ENCODE peak calls at places on chromosomes 12 and 14, in seven cellular contexts. One of them, this sample, is unnamed.

GRCh38 chr14:71555654-71556559 is 376.3 kb upstream of the RGS6 start:
- DNase-seq in astrocyte of the spinal cord: no peak
- DNase-seq in stimulated activated CD4-positive, alpha-beta T cell treated with anti-CD3 and anti-CD28 coated beads, Interleukin-12 subunit alpha, Interleukin-12 subunit beta, amount 100 ng/mL, for 48 hours: peak; percentile 46
- DNase-seq in HTR-8/SVneo: no peak
- DNase-seq in retina: no peak
- DNase-seq in GM12891: no peak
- DNase-seq in astrocyte of the hippocampus: no peak
- DNase-seq in this sample: no peak

GRCh38 chr12:52435659-52435999 is 1.5 kb upstream of the KRT75 start:
- DNase-seq in astrocyte of the spinal cord: no peak
- DNase-seq in stimulated activated CD4-positive, alpha-beta T cell treated with anti-CD3 and anti-CD28 coated beads, Interleukin-12 subunit alpha, Interleukin-12 subunit beta, amount 100 ng/mL, for 48 hours: no peak
- DNase-seq in HTR-8/SVneo: no peak
- DNase-seq in retina: no peak
- DNase-seq in GM12891: no peak
- DNase-seq in astrocyte of the hippocampus: no peak
- DNase-seq in this sample: no peak

GRCh38 chr14:51846631-51847488 is 13.6 kb upstream of the GNG2 start:
- DNase-seq in astrocyte of the spinal cord: peak; percentile 60
- DNase-seq in stimulated activated CD4-positive, alpha-beta T cell treated with anti-CD3 and anti-CD28 coated beads, Interleukin-12 subunit alpha, Interleukin-12 subunit beta, amount 100 ng/mL, for 48 hours: peak; percentile 95
- DNase-seq in HTR-8/SVneo: no peak
- DNase-seq in retina: peak; percentile 91
- DNase-seq in GM12891: no peak
- DNase-seq in astrocyte of the hippocampus: peak; percentile 78
- DNase-seq in this sample: peak; percentile 59

GRCh38 chr12:2673966-2674810 is 120.6 kb upstream of the FKBP4 start:
- DNase-seq in astrocyte of the spinal cord: no peak
- DNase-seq in stimulated activated CD4-positive, alpha-beta T cell treated with anti-CD3 and anti-CD28 coated beads, Interleukin-12 subunit alpha, Interleukin-12 subunit beta, amount 100 ng/mL, for 48 hours: no peak
- DNase-seq in HTR-8/SVneo: no peak
- DNase-seq in retina: no peak
- DNase-seq in GM12891: no peak
- DNase-seq in astrocyte of the hippocampus: no peak
- DNase-seq in this sample: no peak

GRCh38 chr12:27573972-27574371 is 50.0 kb downstream of the PPFIBP1 start:
- DNase-seq in astrocyte of the spinal cord: peak; percentile 98
- DNase-seq in stimulated activated CD4-positive, alpha-beta T cell treated with anti-CD3 and anti-CD28 coated beads, Interleukin-12 subunit alpha, Interleukin-12 subunit beta, amount 100 ng/mL, for 48 hours: no peak
- DNase-seq in HTR-8/SVneo: peak; percentile 81
- DNase-seq in retina: no peak
- DNase-seq in GM12891: no peak
- DNase-seq in astrocyte of the hippocampus: peak; percentile 77
- DNase-seq in this sample: no peak

GRCh38 chr12:111748867-111749266 is 17.9 kb upstream of the ALDH2 start:
- DNase-seq in astrocyte of the spinal cord: no peak
- DNase-seq in stimulated activated CD4-positive, alpha-beta T cell treated with anti-CD3 and anti-CD28 coated beads, Interleukin-12 subunit alpha, Interleukin-12 subunit beta, amount 100 ng/mL, for 48 hours: no peak
- DNase-seq in HTR-8/SVneo: no peak
- DNase-seq in retina: no peak
- DNase-seq in GM12891: no peak
- DNase-seq in astrocyte of the hippocampus: no peak
- DNase-seq in this sample: no peak

GRCh38 chr12:93824514-93825500 is 147.6 kb downstream of the CRADD start:
- DNase-seq in astrocyte of the spinal cord: peak; percentile 47
- DNase-seq in stimulated activated CD4-positive, alpha-beta T cell treated with anti-CD3 and anti-CD28 coated beads, Interleukin-12 subunit alpha, Interleukin-12 subunit beta, amount 100 ng/mL, for 48 hours: no peak
- DNase-seq in HTR-8/SVneo: peak; percentile 12
- DNase-seq in retina: peak; percentile 19
- DNase-seq in GM12891: no peak
- DNase-seq in astrocyte of the hippocampus: peak; percentile 34
- DNase-seq in this sample: no peak

GRCh38 chr12:93968928-93969327 is 179.4 kb upstream of the PLXNC1 start:
- DNase-seq in astrocyte of the spinal cord: no peak
- DNase-seq in stimulated activated CD4-positive, alpha-beta T cell treated with anti-CD3 and anti-CD28 coated beads, Interleukin-12 subunit alpha, Interleukin-12 subunit beta, amount 100 ng/mL, for 48 hours: no peak
- DNase-seq in HTR-8/SVneo: no peak
- DNase-seq in retina: no peak
- DNase-seq in GM12891: no peak
- DNase-seq in astrocyte of the hippocampus: no peak
- DNase-seq in this sample: no peak

GRCh38 chr12:109738878-109739665 is 25.4 kb downstream of the FAM222A start:
- DNase-seq in astrocyte of the spinal cord: no peak
- DNase-seq in stimulated activated CD4-positive, alpha-beta T cell treated with anti-CD3 and anti-CD28 coated beads, Interleukin-12 subunit alpha, Interleukin-12 subunit beta, amount 100 ng/mL, for 48 hours: no peak
- DNase-seq in HTR-8/SVneo: no peak
- DNase-seq in retina: no peak
- DNase-seq in GM12891: no peak
- DNase-seq in astrocyte of the hippocampus: no peak
- DNase-seq in this sample: no peak

GRCh38 chr12:117111386-117112267 is 12.4 kb upstream of the TESC start:
- DNase-seq in astrocyte of the spinal cord: no peak
- DNase-seq in stimulated activated CD4-positive, alpha-beta T cell treated with anti-CD3 and anti-CD28 coated beads, Interleukin-12 subunit alpha, Interleukin-12 subunit beta, amount 100 ng/mL, for 48 hours: no peak
- DNase-seq in HTR-8/SVneo: no peak
- DNase-seq in retina: peak; percentile 45
- DNase-seq in GM12891: no peak
- DNase-seq in astrocyte of the hippocampus: no peak
- DNase-seq in this sample: no peak

GRCh38 chr12:55637467-55637866 is 775 bp downstream of the OR10P1 start:
- DNase-seq in astrocyte of the spinal cord: no peak
- DNase-seq in stimulated activated CD4-positive, alpha-beta T cell treated with anti-CD3 and anti-CD28 coated beads, Interleukin-12 subunit alpha, Interleukin-12 subunit beta, amount 100 ng/mL, for 48 hours: no peak
- DNase-seq in HTR-8/SVneo: no peak
- DNase-seq in retina: no peak
- DNase-seq in GM12891: no peak
- DNase-seq in astrocyte of the hippocampus: no peak
- DNase-seq in this sample: no peak

GRCh38 chr14:89293349-89293916 is 123.6 kb downstream of the FOXN3 start:
- DNase-seq in astrocyte of the spinal cord: no peak
- DNase-seq in stimulated activated CD4-positive, alpha-beta T cell treated with anti-CD3 and anti-CD28 coated beads, Interleukin-12 subunit alpha, Interleukin-12 subunit beta, amount 100 ng/mL, for 48 hours: no peak
- DNase-seq in HTR-8/SVneo: no peak
- DNase-seq in retina: no peak
- DNase-seq in GM12891: no peak
- DNase-seq in astrocyte of the hippocampus: no peak
- DNase-seq in this sample: no peak

GRCh38 chr12:116928504-116928903 is 17.8 kb downstream of the FBXW8 start:
- DNase-seq in astrocyte of the spinal cord: no peak
- DNase-seq in stimulated activated CD4-positive, alpha-beta T cell treated with anti-CD3 and anti-CD28 coated beads, Interleukin-12 subunit alpha, Interleukin-12 subunit beta, amount 100 ng/mL, for 48 hours: no peak
- DNase-seq in HTR-8/SVneo: no peak
- DNase-seq in retina: no peak
- DNase-seq in GM12891: no peak
- DNase-seq in astrocyte of the hippocampus: no peak
- DNase-seq in this sample: no peak

GRCh38 chr12:106051853-106052531 is 86.8 kb downstream of the NUAK1 start:
- DNase-seq in astrocyte of the spinal cord: peak; percentile 37
- DNase-seq in stimulated activated CD4-positive, alpha-beta T cell treated with anti-CD3 and anti-CD28 coated beads, Interleukin-12 subunit alpha, Interleukin-12 subunit beta, amount 100 ng/mL, for 48 hours: no peak
- DNase-seq in HTR-8/SVneo: no peak
- DNase-seq in retina: no peak
- DNase-seq in GM12891: no peak
- DNase-seq in astrocyte of the hippocampus: no peak
- DNase-seq in this sample: no peak

GRCh38 chr12:27333311-27334009 is 824 bp downstream of the BMAL2 start:
- DNase-seq in astrocyte of the spinal cord: no peak
- DNase-seq in stimulated activated CD4-positive, alpha-beta T cell treated with anti-CD3 and anti-CD28 coated beads, Interleukin-12 subunit alpha, Interleukin-12 subunit beta, amount 100 ng/mL, for 48 hours: no peak
- DNase-seq in HTR-8/SVneo: no peak
- DNase-seq in retina: peak; percentile 74
- DNase-seq in GM12891: no peak
- DNase-seq in astrocyte of the hippocampus: peak; percentile 54
- DNase-seq in this sample: no peak

GRCh38 chr12:110844551-110845395 is 2.0 kb upstream of the CCDC63 start:
- DNase-seq in astrocyte of the spinal cord: peak; percentile 20
- DNase-seq in stimulated activated CD4-positive, alpha-beta T cell treated with anti-CD3 and anti-CD28 coated beads, Interleukin-12 subunit alpha, Interleukin-12 subunit beta, amount 100 ng/mL, for 48 hours: no peak
- DNase-seq in HTR-8/SVneo: no peak
- DNase-seq in retina: peak; percentile 45
- DNase-seq in GM12891: no peak
- DNase-seq in astrocyte of the hippocampus: peak; percentile 84
- DNase-seq in this sample: no peak

GRCh38 chr12:127445583-127445982 is 821.4 kb upstream of the TMEM132C start:
- DNase-seq in astrocyte of the spinal cord: no peak
- DNase-seq in stimulated activated CD4-positive, alpha-beta T cell treated with anti-CD3 and anti-CD28 coated beads, Interleukin-12 subunit alpha, Interleukin-12 subunit beta, amount 100 ng/mL, for 48 hours: no peak
- DNase-seq in HTR-8/SVneo: no peak
- DNase-seq in retina: no peak
- DNase-seq in GM12891: no peak
- DNase-seq in astrocyte of the hippocampus: no peak
- DNase-seq in this sample: no peak

GRCh38 chr12:93122089-93122488 is 193.0 kb upstream of the EEA1 start:
- DNase-seq in astrocyte of the spinal cord: peak; percentile 59
- DNase-seq in stimulated activated CD4-positive, alpha-beta T cell treated with anti-CD3 and anti-CD28 coated beads, Interleukin-12 subunit alpha, Interleukin-12 subunit beta, amount 100 ng/mL, for 48 hours: no peak
- DNase-seq in HTR-8/SVneo: no peak
- DNase-seq in retina: no peak
- DNase-seq in GM12891: no peak
- DNase-seq in astrocyte of the hippocampus: peak; percentile 60
- DNase-seq in this sample: no peak

GRCh38 chr12:115362319-115362976 is 678.5 kb upstream of the TBX3 start:
- DNase-seq in astrocyte of the spinal cord: no peak
- DNase-seq in stimulated activated CD4-positive, alpha-beta T cell treated with anti-CD3 and anti-CD28 coated beads, Interleukin-12 subunit alpha, Interleukin-12 subunit beta, amount 100 ng/mL, for 48 hours: no peak
- DNase-seq in HTR-8/SVneo: no peak
- DNase-seq in retina: no peak
- DNase-seq in GM12891: no peak
- DNase-seq in astrocyte of the hippocampus: no peak
- DNase-seq in this sample: no peak

GRCh38 chr14:53646925-53647324 is 309.7 kb downstream of the BMP4 start:
- DNase-seq in astrocyte of the spinal cord: no peak
- DNase-seq in stimulated activated CD4-positive, alpha-beta T cell treated with anti-CD3 and anti-CD28 coated beads, Interleukin-12 subunit alpha, Interleukin-12 subunit beta, amount 100 ng/mL, for 48 hours: no peak
- DNase-seq in HTR-8/SVneo: no peak
- DNase-seq in retina: peak; percentile 50
- DNase-seq in GM12891: no peak
- DNase-seq in astrocyte of the hippocampus: no peak
- DNase-seq in this sample: no peak

GRCh38 chr14:105917933-105918436 is 391.6 kb downstream of the TMEM121 start:
- DNase-seq in astrocyte of the spinal cord: no peak
- DNase-seq in stimulated activated CD4-positive, alpha-beta T cell treated with anti-CD3 and anti-CD28 coated beads, Interleukin-12 subunit alpha, Interleukin-12 subunit beta, amount 100 ng/mL, for 48 hours: no peak
- DNase-seq in HTR-8/SVneo: no peak
- DNase-seq in retina: no peak
- DNase-seq in GM12891: no peak
- DNase-seq in astrocyte of the hippocampus: no peak
- DNase-seq in this sample: no peak

GRCh38 chr12:68831272-68831671 is 23.3 kb downstream of the MDM2 start:
- DNase-seq in astrocyte of the spinal cord: no peak
- DNase-seq in stimulated activated CD4-positive, alpha-beta T cell treated with anti-CD3 and anti-CD28 coated beads, Interleukin-12 subunit alpha, Interleukin-12 subunit beta, amount 100 ng/mL, for 48 hours: no peak
- DNase-seq in HTR-8/SVneo: no peak
- DNase-seq in retina: no peak
- DNase-seq in GM12891: no peak
- DNase-seq in astrocyte of the hippocampus: no peak
- DNase-seq in this sample: no peak

GRCh38 chr12:6285532-6286306 is 24.8 kb upstream of the PLEKHG6 start:
- DNase-seq in astrocyte of the spinal cord: no peak
- DNase-seq in stimulated activated CD4-positive, alpha-beta T cell treated with anti-CD3 and anti-CD28 coated beads, Interleukin-12 subunit alpha, Interleukin-12 subunit beta, amount 100 ng/mL, for 48 hours: no peak
- DNase-seq in HTR-8/SVneo: no peak
- DNase-seq in retina: no peak
- DNase-seq in GM12891: no peak
- DNase-seq in astrocyte of the hippocampus: no peak
- DNase-seq in this sample: no peak

GRCh38 chr14:86013663-86014062 is 483.7 kb downstream of the FLRT2 start:
- DNase-seq in astrocyte of the spinal cord: peak; percentile 3
- DNase-seq in stimulated activated CD4-positive, alpha-beta T cell treated with anti-CD3 and anti-CD28 coated beads, Interleukin-12 subunit alpha, Interleukin-12 subunit beta, amount 100 ng/mL, for 48 hours: no peak
- DNase-seq in HTR-8/SVneo: no peak
- DNase-seq in retina: no peak
- DNase-seq in GM12891: no peak
- DNase-seq in astrocyte of the hippocampus: no peak
- DNase-seq in this sample: no peak

GRCh38 chr12:52903285-52903854 is 1.5 kb downstream of the KRT8 start:
- DNase-seq in astrocyte of the spinal cord: peak; percentile 86
- DNase-seq in stimulated activated CD4-positive, alpha-beta T cell treated with anti-CD3 and anti-CD28 coated beads, Interleukin-12 subunit alpha, Interleukin-12 subunit beta, amount 100 ng/mL, for 48 hours: peak; percentile 41
- DNase-seq in HTR-8/SVneo: peak; percentile 91
- DNase-seq in retina: peak; percentile 92
- DNase-seq in GM12891: peak; percentile 74
- DNase-seq in astrocyte of the hippocampus: peak; percentile 90
- DNase-seq in this sample: peak; percentile 45

GRCh38 chr14:50062438-50063039 is 53.8 kb downstream of the VCPKMT start:
- DNase-seq in astrocyte of the spinal cord: peak; percentile 82
- DNase-seq in stimulated activated CD4-positive, alpha-beta T cell treated with anti-CD3 and anti-CD28 coated beads, Interleukin-12 subunit alpha, Interleukin-12 subunit beta, amount 100 ng/mL, for 48 hours: peak; percentile 81
- DNase-seq in HTR-8/SVneo: peak; percentile 80
- DNase-seq in retina: no peak
- DNase-seq in GM12891: no peak
- DNase-seq in astrocyte of the hippocampus: peak; percentile 77
- DNase-seq in this sample: no peak